ENCODE peak calls at places on chromosomes 16 and 17, in six cellular contexts. V is aorta, P is IMR-90, I is osteoblast, U is mesendoderm, D is right lobe of liver. O is an unnamed sample. For H3K4me1, the result is how much of the 10 kb centered on the place peaks cover.

GRCh38 chr17:16938031-16938430 is 33.9 kb downstream of the TNFRSF13B start:
- DNase-seq in V (no peak), P (no peak), I (peak), U (no peak), D (no peak), O (no peak)

GRCh38 chr16:53457670-53458069 is 23.4 kb downstream of the RBL2 start:
- DNase-seq in V (no peak), P (no peak), I (no peak), U (peak), D (no peak), O (no peak)

GRCh38 chr16:54976651-54977200 is 46.1 kb downstream of the IRX5 start:
- DNase-seq in V (no peak), P (no peak), I (no peak), U (no peak), D (no peak), O (no peak)

GRCh38 chr16:68642436-68643064 is 2.6 kb upstream of the CDH3 start:
- DNase-seq in V (no peak), P (no peak), I (peak), U (peak), D (no peak), O (no peak)

GRCh38 chr16:77613115-77613514 is 109.2 kb upstream of the NUDT7 start:
- DNase-seq in V (no peak), P (no peak), I (no peak), U (no peak), D (no peak), O (no peak)

GRCh38 chr16:1176280-1176897 is 23.5 kb downstream of the CACNA1H start:
- DNase-seq in V (no peak), P (no peak), I (no peak), U (no peak), D (no peak), O (no peak)

GRCh38 chr17:79832211-79833109 is 6.8 kb downstream of the CBX4 start:
- DNase-seq in V (no peak), P (no peak), I (peak), U (no peak), D (peak), O (no peak)

GRCh38 chr16:89038221-89038721 is 55.4 kb upstream of the ACSF3 start:
- DNase-seq in V (peak), P (no peak), I (peak), U (no peak), D (no peak), O (no peak)

GRCh38 chr17:77189148-77189547 is 48.4 kb downstream of the SEC14L1 start:
- DNase-seq in V (no peak), P (no peak), I (no peak), U (no peak), D (no peak), O (no peak)

GRCh38 chr17:71975331-71975801 is 145.5 kb upstream of the SOX9 start:
- DNase-seq in V (peak), P (peak), I (peak), U (peak), D (no peak), O (peak)

GRCh38 chr16:89434490-89434889 is 55.9 kb downstream of the ANKRD11 start:
- DNase-seq in V (no peak), P (no peak), I (no peak), U (no peak), D (no peak), O (no peak)

GRCh38 chr16:87382023-87382785 is 1.4 kb downstream of the FBXO31 start:
- DNase-seq in V (no peak), P (no peak), I (no peak), U (no peak), D (peak), O (no peak)

GRCh38 chr16:57045694-57046381 is 46.5 kb upstream of the CPNE2 start:
- DNase-seq in V (peak), P (peak), I (peak), U (peak), D (no peak), O (peak)

GRCh38 chr17:47785538-47786123 is 36.0 kb downstream of the OSBPL7 start:
- DNase-seq in V (no peak), P (peak), I (no peak), U (peak), D (no peak), O (no peak)

GRCh38 chr17:73645050-73645871 is 1.0 kb upstream of the SDK2 start:
- DNase-seq in V (peak), P (no peak), I (peak), U (peak), D (no peak), O (peak)

GRCh38 chr17:35865412-35866355 is 3.0 kb downstream of the HEATR9 start:
- DNase-seq in V (no peak), P (peak), I (peak), U (no peak), D (no peak), O (no peak)

GRCh38 chr17:8386841-8387240 is 3.8 kb upstream of the RPL26 start:
- DNase-seq in V (peak), P (no peak), I (no peak), U (peak), D (no peak), O (no peak)

GRCh38 chr17:34637041-34637547 is 57.7 kb downstream of the TMEM132E start:
- DNase-seq in V (no peak), P (no peak), I (no peak), U (no peak), D (peak), O (no peak)

GRCh38 chr16:57701759-57702371 is 7.3 kb downstream of the DRC7 start:
- DNase-seq in V (peak), P (no peak), I (no peak), U (no peak), D (no peak), O (no peak)

GRCh38 chr17:44757918-44758413 is 822 bp upstream of the ADAM11 start:
- DNase-seq in V (no peak), P (no peak), I (peak), U (no peak), D (no peak), O (no peak)

GRCh38 chr16:49641250-49641649 is 214.7 kb downstream of the ZNF423 start:
- DNase-seq in V (no peak), P (no peak), I (no peak), U (no peak), D (no peak), O (no peak)

GRCh38 chr17:64036198-64036922 is 15.9 kb upstream of the ICAM2 start:
- DNase-seq in V (no peak), P (no peak), I (no peak), U (peak), D (no peak), O (no peak)

GRCh38 chr17:66944365-66945203 is 19.9 kb upstream of the CACNG4 start:
- DNase-seq in V (no peak), P (peak), I (peak), U (peak), D (no peak), O (peak)

GRCh38 chr17:6092182-6092922 is 22.2 kb downstream of the WSCD1 start:
- DNase-seq in V (no peak), P (no peak), I (no peak), U (no peak), D (no peak), O (no peak)

GRCh38 chr17:40794466-40794865 is 5.3 kb downstream of the KRT28 start:
- DNase-seq in V (no peak), P (no peak), I (no peak), U (no peak), D (no peak), O (no peak)

GRCh38 chr16:28951410-28951943 is 740 bp downstream of the NFATC2IP start:
- DNase-seq in V (no peak), P (no peak), I (peak), U (peak), D (no peak), O (no peak)

GRCh38 chr17:40023590-40024292 is 8.5 kb downstream of the CSF3 start:
- DNase-seq in V (no peak), P (no peak), I (peak), U (no peak), D (no peak), O (peak)

DNA sequence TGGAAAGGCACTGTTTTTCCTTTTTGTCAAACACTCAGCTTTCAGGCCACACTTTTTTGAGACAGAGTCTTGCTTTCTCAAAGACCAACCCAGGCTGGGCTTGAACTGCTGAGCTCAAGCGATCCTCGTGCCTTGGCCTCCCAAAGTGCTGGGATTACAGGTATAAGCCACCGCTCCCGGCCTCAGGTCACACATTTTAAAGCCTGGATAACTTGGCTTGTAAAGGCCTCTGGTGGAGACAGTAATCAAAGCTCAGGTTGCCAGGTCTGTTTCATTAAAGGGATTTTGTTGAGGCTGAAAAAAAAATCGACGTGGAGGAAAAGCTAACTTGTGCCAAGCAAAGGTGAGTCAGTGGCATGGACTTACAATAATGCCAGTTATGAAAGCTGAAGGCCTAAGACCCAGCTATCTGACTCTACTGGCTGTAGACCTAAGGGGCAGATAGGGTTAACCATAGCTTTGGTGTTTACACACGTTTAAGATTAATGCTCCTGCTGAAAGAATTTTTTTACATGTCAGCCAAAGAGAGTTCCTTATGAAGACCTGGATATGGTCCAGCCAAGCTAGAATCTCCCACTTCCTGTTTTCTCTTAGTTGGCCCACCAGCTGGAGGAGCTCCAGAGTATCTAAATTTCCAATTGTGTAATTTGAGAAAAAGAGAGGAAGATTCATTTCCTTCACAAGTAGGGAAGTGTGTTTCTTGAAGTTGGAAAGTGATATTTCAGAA is 910 bp downstream of the NBR1 start:
- DNase-seq in V (peak), P (peak), I (peak), U (peak), D (no peak), O (peak)
- H3K4me1 ChIP-seq in V (under half), P (under half), I (under half), U (under half), D (under half), O (under half)

GRCh38 chr16:85440744-85441143 is 172.4 kb upstream of the GSE1 start:
- DNase-seq in V (no peak), P (no peak), I (no peak), U (no peak), D (no peak), O (no peak)
- H3K4me1 ChIP-seq in V (under half), P (under half), I (under half), U (under half), D (under half), O (under half)

DNA sequence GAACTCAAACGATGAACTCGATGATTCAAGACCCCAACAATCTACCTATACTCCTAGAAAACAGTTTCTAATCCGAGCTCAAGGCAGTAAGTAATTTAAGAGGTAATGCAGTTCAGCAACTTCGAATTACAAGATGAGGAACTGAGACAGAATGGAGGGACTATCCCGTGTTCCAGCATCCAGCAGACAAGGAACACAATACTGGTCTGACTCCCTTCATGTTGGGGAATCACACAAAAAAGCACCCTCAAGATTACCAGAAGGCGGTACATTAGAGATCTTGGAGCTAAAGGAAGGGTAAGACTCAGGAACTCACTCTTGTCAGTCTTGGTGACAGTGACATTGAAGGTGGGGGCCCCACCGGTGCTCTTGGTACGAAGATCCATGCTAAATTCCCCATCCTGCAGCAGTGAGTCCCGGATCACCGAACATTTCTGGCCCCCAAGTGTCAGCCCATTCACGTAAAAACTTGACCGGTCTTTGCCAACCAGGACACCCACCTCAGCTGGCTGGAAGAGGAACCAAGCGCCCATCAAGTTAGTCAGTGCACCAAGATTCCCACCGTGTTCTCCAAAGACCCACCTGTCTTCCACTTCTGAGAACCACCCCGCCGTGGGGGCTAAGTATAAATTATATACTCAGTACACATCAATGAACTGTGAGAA is 1.9 kb downstream of the PFN1 start:
- DNase-seq in V (no peak), P (no peak), I (peak), U (no peak), D (no peak), O (no peak)
- H3K4me1 ChIP-seq in V (under half), P (under half), I (under half), U (under half), D (under half), O (under half)

GRCh38 chr16:17386229-17386628 is 84.5 kb downstream of the XYLT1 start:
- DNase-seq in V (no peak), P (no peak), I (no peak), U (no peak), D (no peak), O (no peak)

GRCh38 chr16:17382514-17382913 is 88.2 kb downstream of the XYLT1 start:
- DNase-seq in V (no peak), P (no peak), I (no peak), U (peak), D (no peak), O (no peak)

GRCh38 chr16:17382949-17383348 is 87.8 kb downstream of the XYLT1 start:
- DNase-seq in V (no peak), P (no peak), I (peak), U (peak), D (no peak), O (no peak)

GRCh38 chr16:17381784-17382183 is 89.0 kb downstream of the XYLT1 start:
- DNase-seq in V (no peak), P (no peak), I (no peak), U (no peak), D (no peak), O (no peak)

DNA sequence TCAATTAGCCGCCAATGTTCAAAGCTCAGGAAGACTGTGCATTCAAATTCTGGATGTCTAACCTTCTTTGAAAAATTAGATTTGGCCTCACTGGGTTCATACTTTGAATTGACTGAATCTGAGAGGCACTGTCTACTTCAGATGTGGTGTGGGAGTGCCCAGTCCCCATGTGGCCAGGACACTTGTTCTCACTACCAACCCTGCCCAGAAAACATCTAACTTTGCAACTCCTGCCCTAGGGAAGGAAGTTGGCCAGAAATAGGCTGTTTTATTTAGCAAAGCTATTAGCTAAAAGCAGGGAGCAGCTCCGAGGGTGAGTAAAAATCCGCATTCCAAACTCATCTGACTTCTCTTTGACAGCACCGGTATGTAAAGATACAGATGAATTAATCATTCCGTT is 86.3 kb downstream of the XYLT1 start:
- DNase-seq in V (no peak), P (no peak), I (no peak), U (no peak), D (no peak), O (no peak)
- H3K4me1 ChIP-seq in V (under half), P (under half), I (under half), U (under half), D (under half), O (under half)

GRCh38 chr16:67407788-67408452 is 8.4 kb downstream of the ZDHHC1 start:
- DNase-seq in V (no peak), P (no peak), I (peak), U (peak), D (no peak), O (no peak)
- H3K4me1 ChIP-seq in V (under half), P (under half), I (under half), U (under half), D (under half), O (under half)

DNA sequence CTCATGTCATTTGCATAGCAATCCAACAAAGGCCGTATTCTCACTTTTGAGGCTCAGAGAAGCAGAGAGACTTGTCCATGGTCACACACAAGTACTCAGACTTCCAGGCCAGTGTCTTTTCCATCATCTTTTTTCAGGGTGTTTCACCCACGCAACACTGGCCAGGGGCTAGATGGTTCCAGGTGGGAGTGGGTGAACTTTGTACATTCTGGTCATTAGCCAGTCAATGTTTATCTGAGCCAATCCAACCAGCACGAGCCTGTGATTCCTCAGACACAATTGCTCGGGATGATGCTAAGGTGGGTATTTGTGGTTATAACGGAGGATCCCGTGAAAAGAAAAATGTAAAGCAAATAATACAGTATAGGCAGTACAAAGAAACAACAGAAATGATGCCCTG is 56.3 kb downstream of the ZFHX3 start:
- DNase-seq in V (no peak), P (no peak), I (no peak), U (no peak), D (no peak), O (no peak)
- H3K4me1 ChIP-seq in V (under half), P (under half), I (under half), U (under half), D (under half), O (half or more)

DNA sequence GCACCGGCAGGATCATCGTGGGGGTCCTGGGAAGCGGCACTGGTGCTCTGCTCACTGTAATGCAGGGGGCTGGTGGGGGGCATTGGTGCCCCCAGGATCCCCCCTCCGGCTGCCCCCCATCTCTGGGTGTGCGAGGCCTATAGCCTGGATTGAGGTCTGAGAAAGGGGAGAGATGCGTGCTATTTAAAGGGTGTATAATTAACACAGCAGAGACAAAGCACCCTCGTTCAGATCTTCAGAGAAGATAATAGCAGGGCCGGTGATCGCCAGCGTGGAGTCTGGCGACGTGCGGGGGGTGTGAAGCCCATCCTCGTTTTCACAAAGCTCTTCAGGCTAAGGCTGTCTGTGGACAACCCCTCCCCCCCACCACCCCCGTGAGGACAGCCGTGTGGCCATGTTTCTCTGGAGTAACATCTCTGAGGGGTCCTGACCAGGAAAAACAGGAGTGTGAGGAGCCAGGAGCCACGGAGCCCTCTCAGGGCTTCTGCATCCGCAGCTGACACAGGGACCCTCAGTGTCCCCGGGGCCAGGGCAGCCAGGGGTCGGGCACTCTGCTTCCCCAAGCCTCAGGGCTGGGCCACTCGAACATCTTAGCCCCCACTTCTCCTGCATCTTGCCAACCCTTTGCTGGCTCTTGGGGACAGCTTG is 58.7 kb downstream of the BAIAP2 start:
- DNase-seq in V (no peak), P (no peak), I (no peak), U (no peak), D (no peak), O (no peak)
- H3K4me1 ChIP-seq in V (under half), P (under half), I (under half), U (under half), D (under half), O (under half)

O was measured in prostate gland.